ENCODE peak calls at places on chromosomes 12 and 14, in ten cellular contexts. I is A549; E is lung; J is CD8-positive, alpha-beta T cell; K is AG04450; X is tibial artery; Z is IMR-90; Q is ovary; M is fibroblast of lung; U is HepG2. V is an unnamed sample.

GRCh38 chr12:104175726-104176247 is 37.8 kb upstream of the NFYB start:
- DNase-seq in I (no peak), E (peak), J (no peak), K (no peak), X (no peak), Z (no peak), Q (no peak), M (no peak), U (no peak), V (no peak)

GRCh38 chr12:109833307-109834189 is at the start of gene TRPV4:
- DNase-seq in I (no peak), E (no peak), J (no peak), K (no peak), X (no peak), Z (peak), Q (no peak), M (peak), U (no peak), V (no peak)

GRCh38 chr12:111749391-111749790 is 17.3 kb upstream of the ALDH2 start:
- DNase-seq in I (no peak), E (no peak), J (no peak), K (no peak), X (no peak), Z (no peak), Q (no peak), M (no peak), U (no peak), V (no peak)

GRCh38 chr12:32051511-32052299 is 54.9 kb upstream of the BICD1 start:
- DNase-seq in I (peak), E (no peak), J (no peak), K (peak), X (no peak), Z (peak), Q (no peak), M (peak), U (no peak), V (peak)

GRCh38 chr12:80551897-80552296 is 107.9 kb downstream of the PTPRQ start:
- DNase-seq in I (peak), E (no peak), J (no peak), K (peak), X (no peak), Z (peak), Q (no peak), M (peak), U (no peak), V (peak)

GRCh38 chr14:103123128-103123633 is at the start of gene TNFAIP2:
- DNase-seq in I (peak), E (peak), J (no peak), K (no peak), X (no peak), Z (no peak), Q (peak), M (no peak), U (no peak), V (no peak)

GRCh38 chr12:56358836-56359532 is 923 bp downstream of the STAT2 start:
- DNase-seq in I (no peak), E (no peak), J (no peak), K (peak), X (no peak), Z (peak), Q (no peak), M (peak), U (no peak), V (peak)

GRCh38 chr12:132404956-132405741 is 75.8 kb upstream of the GALNT9 start:
- DNase-seq in I (no peak), E (no peak), J (no peak), K (no peak), X (no peak), Z (no peak), Q (no peak), M (no peak), U (no peak), V (no peak)

GRCh38 chr14:53744846-53745245 is 211.8 kb downstream of the BMP4 start:
- DNase-seq in I (no peak), E (no peak), J (no peak), K (no peak), X (no peak), Z (no peak), Q (no peak), M (no peak), U (peak), V (no peak)

GRCh38 chr12:51520576-51521325 is 70.3 kb upstream of the SCN8A start:
- DNase-seq in I (no peak), E (no peak), J (no peak), K (no peak), X (no peak), Z (no peak), Q (no peak), M (no peak), U (no peak), V (no peak)
- TF ChIP-seq CTCF in I (no peak), E (no peak), J (no peak), K (no peak), X (no peak), Z (no peak), Q (no peak), M (no peak), U (no peak), V (no peak)

GRCh38 chr14:77730976-77731497 is 23.1 kb downstream of the SLIRP start:
- DNase-seq in I (no peak), E (no peak), J (no peak), K (no peak), X (no peak), Z (peak), Q (no peak), M (no peak), U (no peak), V (no peak)
- H3K27ac ChIP-seq in I (no peak), E (no peak), J (no peak), K (no peak), X (no peak), Z (no peak), Q (no peak), M (no peak), U (no peak), V (no peak)

GRCh38 chr12:26058308-26058707 is 66.5 kb downstream of the BHLHE41 start:
- DNase-seq in I (peak), E (no peak), J (no peak), K (no peak), X (no peak), Z (no peak), Q (no peak), M (peak), U (no peak), V (no peak)
- TF ChIP-seq CTCF in I (no peak), E (no peak), J (no peak), K (no peak), X (no peak), Z (no peak), Q (no peak), M (no peak), U (peak), V (peak)

GRCh38 chr12:41589878-41590277 is 401.8 kb downstream of the PDZRN4 start:
- DNase-seq in I (no peak), E (no peak), J (no peak), K (no peak), X (no peak), Z (no peak), Q (no peak), M (no peak), U (no peak), V (no peak)

DNA sequence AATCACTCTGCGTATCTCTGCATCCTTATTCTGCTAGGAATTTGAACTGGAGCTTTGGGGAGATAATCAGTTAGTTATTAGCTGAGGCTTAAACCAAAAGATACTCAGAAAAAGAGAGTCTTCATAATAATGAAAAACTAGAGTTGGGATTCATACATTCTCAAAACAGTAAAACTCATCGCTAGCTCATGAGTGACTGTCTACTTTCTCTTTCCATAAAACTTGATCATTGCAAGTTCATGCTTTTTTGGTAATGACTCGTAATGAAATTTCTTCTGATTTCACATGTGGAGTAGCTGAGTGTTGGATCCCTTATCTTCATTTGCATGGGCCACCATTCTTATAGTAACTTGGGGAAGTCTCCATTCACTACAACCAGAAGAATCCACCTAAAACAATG is 397.7 kb downstream of the PDZRN4 start:
- DNase-seq in I (no peak), E (no peak), J (no peak), K (no peak), X (no peak), Z (no peak), Q (no peak), M (no peak), U (no peak), V (no peak)
- H3K27ac ChIP-seq in I (no peak), E (no peak), J (no peak), K (no peak), X (no peak), Z (no peak), Q (no peak), M (no peak), U (no peak), V (no peak)

GRCh38 chr14:46582826-46583225 is 68.8 kb downstream of the RPL10L start:
- DNase-seq in I (no peak), E (no peak), J (no peak), K (no peak), X (no peak), Z (no peak), Q (no peak), M (no peak), U (no peak), V (no peak)

GRCh38 chr14:46580941-46581671 is 70.5 kb downstream of the RPL10L start:
- DNase-seq in I (peak), E (no peak), J (no peak), K (no peak), X (no peak), Z (no peak), Q (no peak), M (peak), U (peak), V (peak)
- TF ChIP-seq CTCF in I (peak), E (peak), J (no peak), K (no peak), X (no peak), Z (no peak), Q (no peak), M (peak), U (peak), V (peak)